ENCODE peak calls at places on chromosome 17, in four cellular contexts. N is tibial nerve, T is PC-3, U is cardiac muscle cell. M is an unnamed sample.
A peak's percentile ranks its signal among the peaks of the same experiment; 100 is the strongest.

GRCh38 chr17:65771704-65772103 is 210.3 kb upstream of the AXIN2 start:
- DNase-seq in N (no peak), T (no peak), U (no peak), M (no peak)

GRCh38 chr17:79949646-79950292 is 85.9 kb downstream of the TBC1D16 start:
- DNase-seq in N (no peak), T (no peak), U (no peak), M (no peak)

GRCh38 chr17:9002610-9003354 is 18.5 kb upstream of the NTN1 start:
- DNase-seq in N (no peak), T (no peak), U (peak; percentile 37), M (no peak)

GRCh38 chr17:8692916-8693315 is 51.7 kb downstream of the CCDC42 start:
- DNase-seq in N (no peak), T (peak; percentile 52), U (no peak), M (peak; percentile 69)

GRCh38 chr17:57739402-57740224 is 5.5 kb downstream of the CCDC182 start:
- DNase-seq in N (no peak), T (peak; percentile 75), U (peak; percentile 29), M (peak; percentile 58)

GRCh38 chr17:83037084-83037950 is 42.1 kb upstream of the METRNL start:
- DNase-seq in N (no peak), T (no peak), U (no peak), M (no peak)

GRCh38 chr17:18182978-18183333 is 672 bp upstream of the ALKBH5 start:
- DNase-seq in N (peak; percentile 68), T (peak; percentile 80), U (peak; percentile 82), M (peak; percentile 66)

GRCh38 chr17:8041249-8041928 is 2.5 kb downstream of the ALOX15B start:
- DNase-seq in N (no peak), T (peak; percentile 72), U (peak; percentile 62), M (peak; percentile 83)

GRCh38 chr17:55825213-55825612 is 74.4 kb downstream of the PCTP start:
- DNase-seq in N (no peak), T (peak; percentile 55), U (no peak), M (peak; percentile 27)

GRCh38 chr17:40555296-40556190 is 9.7 kb downstream of the CCR7 start:
- DNase-seq in N (no peak), T (no peak), U (no peak), M (no peak)

GRCh38 chr17:46854948-46855347 is 3.6 kb downstream of the WNT9B start:
- DNase-seq in N (no peak), T (no peak), U (no peak), M (no peak)

GRCh38 chr17:20092292-20092867 is 83.2 kb downstream of the SPECC1 start:
- DNase-seq in N (no peak), T (peak; percentile 18), U (no peak), M (no peak)

GRCh38 chr17:65797809-65798208 is 236.4 kb upstream of the AXIN2 start:
- DNase-seq in N (no peak), T (peak; percentile 12), U (peak; percentile 19), M (no peak)

GRCh38 chr17:694239-694638 is 20.4 kb downstream of the VPS53 start:
- DNase-seq in N (no peak), T (peak; percentile 95), U (no peak), M (peak; percentile 98)

GRCh38 chr17:49976163-49976827 is 7.3 kb downstream of the DLX4 start:
- DNase-seq in N (no peak), T (no peak), U (no peak), M (no peak)

GRCh38 chr17:48725005-48725293 is 2.0 kb downstream of the PRAC2 start:
- DNase-seq in N (no peak), T (peak; percentile 57), U (no peak), M (no peak)

GRCh38 chr17:76617838-76618237 is 25.7 kb downstream of the ST6GALNAC1 start:
- DNase-seq in N (no peak), T (no peak), U (no peak), M (no peak)

GRCh38 chr17:82713015-82713723 is 3.3 kb upstream of the FN3KRP start:
- DNase-seq in N (no peak), T (no peak), U (no peak), M (no peak)

GRCh38 chr17:9307313-9307998 is 268.2 kb downstream of the STX8 start:
- DNase-seq in N (no peak), T (no peak), U (no peak), M (no peak)

GRCh38 chr17:4520881-4521600 is 22.4 kb downstream of the SPNS2 start:
- DNase-seq in N (no peak), T (peak; percentile 28), U (no peak), M (peak; percentile 77)

GRCh38 chr17:19401321-19402010 is 9.6 kb upstream of the RNF112 start:
- DNase-seq in N (no peak), T (no peak), U (peak; percentile 61), M (no peak)

GRCh38 chr17:18257747-18258355 is 687 bp downstream of the FLII start:
- DNase-seq in N (peak; percentile 53), T (peak; percentile 79), U (peak; percentile 87), M (peak; percentile 39)

GRCh38 chr17:64147110-64148016 is 17.4 kb upstream of the ERN1 start:
- DNase-seq in N (no peak), T (peak; percentile 52), U (no peak), M (peak; percentile 55)

GRCh38 chr17:68238488-68238887 is 9.4 kb upstream of the AMZ2 start:
- DNase-seq in N (no peak), T (no peak), U (no peak), M (no peak)

GRCh38 chr17:58172369-58173071 is 5.7 kb downstream of the OR4D2 start:
- DNase-seq in N (no peak), T (peak; percentile 75), U (peak; percentile 15), M (peak; percentile 52)

GRCh38 chr17:47204722-47205418 is 4.3 kb upstream of the MYL4 start:
- DNase-seq in N (no peak), T (peak; percentile 26), U (no peak), M (peak; percentile 26)

GRCh38 chr17:71423871-71424546 is 696.8 kb upstream of the SOX9 start:
- DNase-seq in N (no peak), T (peak; percentile 99), U (no peak), M (peak; percentile 99)

GRCh38 chr17:50364715-50365114 is 8.3 kb downstream of the MRPL27 start:
- DNase-seq in N (no peak), T (no peak), U (no peak), M (peak; percentile 59)

GRCh38 chr17:43826206-43826605 is 6.7 kb downstream of the MPP3 start:
- DNase-seq in N (no peak), T (no peak), U (no peak), M (no peak)

GRCh38 chr17:40139566-40140058 is 725 bp upstream of the CASC3 start:
- DNase-seq in N (no peak), T (no peak), U (no peak), M (no peak)

GRCh38 chr17:79741751-79742588 is 11.2 kb downstream of the ENPP7 start:
- DNase-seq in N (peak; percentile 40), T (peak; percentile 87), U (peak; percentile 79), M (peak; percentile 27)

GRCh38 chr17:38917259-38917658 is 8.2 kb upstream of the LASP1NB start:
- DNase-seq in N (no peak), T (peak; percentile 7), U (no peak), M (no peak)
- TF ChIP-seq CTCF in N (no peak), T (no peak), U (no peak), M (no peak)

GRCh38 chr17:66975188-66975587 is 10.7 kb downstream of the CACNG4 start:
- DNase-seq in N (no peak), T (no peak), U (no peak), M (no peak)
- TF ChIP-seq CTCF in N (no peak), T (no peak), U (no peak), M (no peak)

GRCh38 chr17:38325221-38325851 is 18.4 kb downstream of the GPR179 start:
- DNase-seq in N (no peak), T (no peak), U (no peak), M (no peak)
- TF ChIP-seq CTCF in N (no peak), T (no peak), U (no peak), M (no peak)

GRCh38 chr17:34237458-34237857 is 17.6 kb upstream of the CCL2 start:
- DNase-seq in N (no peak), T (no peak), U (no peak), M (no peak)
- TF ChIP-seq CTCF in N (no peak), T (no peak), U (no peak), M (no peak)

DNA sequence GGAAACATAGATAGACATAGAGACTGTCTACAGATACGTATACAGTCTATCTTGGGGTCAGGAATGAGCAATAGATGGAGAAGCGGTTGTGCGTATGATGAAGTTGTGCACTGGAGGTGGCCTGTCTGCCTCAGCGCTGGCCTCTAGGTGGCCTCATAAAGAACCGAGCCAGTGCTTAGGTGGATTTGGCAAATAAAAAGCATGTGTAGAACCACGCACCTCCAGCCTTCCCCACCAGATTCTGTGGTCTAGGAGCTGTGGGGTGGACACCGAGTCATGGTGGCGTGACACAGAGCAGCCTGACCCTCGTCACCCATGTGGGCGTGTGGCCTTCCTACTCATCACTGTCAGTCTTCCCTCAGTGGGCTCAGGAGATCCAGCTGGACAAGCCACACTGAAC is 34.0 kb downstream of the PGS1 start:
- DNase-seq in N (no peak), T (peak; percentile 30), U (peak; percentile 27), M (no peak)
- TF ChIP-seq CTCF in N (no peak), T (peak; percentile 71), U (peak; percentile 45), M (peak; percentile 49)

GRCh38 chr17:72657467-72658317 is 434.8 kb downstream of the SLC39A11 start:
- DNase-seq in N (no peak), T (peak; percentile 84), U (no peak), M (peak; percentile 45)
- TF ChIP-seq CTCF in N (no peak), T (peak; percentile 47), U (peak; percentile 4), M (no peak)

DNA sequence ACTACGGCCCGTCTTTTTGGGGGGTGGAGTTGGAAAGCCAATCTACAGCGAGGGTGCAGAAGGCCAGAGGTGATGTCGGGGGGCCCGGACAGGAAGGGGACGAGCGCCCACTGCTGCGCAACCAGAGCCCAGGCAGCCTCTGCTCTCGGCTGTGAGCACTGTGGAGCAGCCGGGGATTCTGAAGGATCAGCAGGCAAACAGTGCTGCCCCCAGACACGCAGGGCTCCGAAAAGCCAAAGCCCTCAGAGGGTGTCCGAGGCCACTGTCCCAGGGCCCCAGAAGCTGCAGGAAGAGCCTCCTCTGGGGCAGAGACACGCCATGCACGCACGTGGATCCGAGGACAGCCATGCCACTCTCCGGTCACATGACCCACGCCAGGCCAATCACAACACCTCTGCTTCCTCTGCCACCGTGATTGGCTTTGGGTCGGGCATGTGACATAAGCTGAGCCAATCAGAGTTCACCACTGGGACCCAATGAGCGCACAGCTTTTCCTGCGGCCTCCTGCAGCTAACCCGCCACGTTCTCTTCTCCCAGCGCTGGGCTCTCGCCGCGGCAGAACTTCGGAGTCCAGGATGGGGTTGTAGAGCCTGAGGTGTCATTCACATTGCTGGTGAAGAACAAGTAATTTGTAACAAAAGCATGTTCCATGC is 40.7 kb downstream of the ACTG1 start:
- DNase-seq in N (peak; percentile 89), T (no peak), U (peak; percentile 32), M (no peak)
- TF ChIP-seq CTCF in N (peak; percentile 89), T (no peak), U (no peak), M (peak; percentile 3)